ENCODE peak calls at places on chromosomes 2 and 18, in four cellular contexts. I is fibroblast of lung, H is vagina, R is mesendoderm. E is an unnamed sample.

GRCh38 chr2:71789556-71790219 is 336.3 kb downstream of the DYSF start:
- DNase-seq in R (peak; percentile 21), H (no peak), I (no peak), E (no peak)

GRCh38 chr2:95029898-95030341 is 4.4 kb downstream of the MAL start:
- DNase-seq in H (no peak), I (no peak), R (no peak), E (no peak)

GRCh38 chr2:237433920-237434319 is 20.0 kb upstream of the COL6A3 start:
- DNase-seq in H (no peak), R (no peak), I (no peak), E (no peak)

GRCh38 chr2:125405816-125406215 is 1250.1 kb upstream of the GYPC start:
- DNase-seq in I (peak; percentile 94), H (no peak), R (peak; percentile 84), E (no peak)

GRCh38 chr2:201813996-201814845 is 7.9 kb downstream of the CDK15 start:
- DNase-seq in I (peak; percentile 46), H (no peak), R (no peak), E (no peak)

GRCh38 chr2:242075683-242076082 is 206.2 kb downstream of the RTP5 start:
- DNase-seq in H (no peak), R (no peak), I (no peak), E (peak; percentile 43)

GRCh38 chr18:14937271-14937670 is 189.3 kb downstream of the ANKRD30B start:
- DNase-seq in H (no peak), R (no peak), I (no peak), E (no peak)

GRCh38 chr2:17947113-17947512 is 68.6 kb downstream of the KCNS3 start:
- DNase-seq in R (no peak), I (no peak), H (no peak), E (no peak)

GRCh38 chr2:119112770-119113488 is 45.6 kb downstream of the C1QL2 start:
- DNase-seq in H (peak; percentile 46), R (no peak), I (no peak), E (no peak)

GRCh38 chr2:12397861-12398260 is 318.9 kb upstream of the TRIB2 start:
- DNase-seq in R (no peak), I (no peak), H (no peak), E (no peak)

GRCh38 chr18:23203891-23204432 is 68.7 kb downstream of the CABLES1 start:
- DNase-seq in R (no peak), H (no peak), I (no peak), E (no peak)

GRCh38 chr18:38422216-38422615 is 856.6 kb upstream of the CELF4 start:
- DNase-seq in H (no peak), I (no peak), R (no peak), E (no peak)

GRCh38 chr2:128450211-128451015 is 131.7 kb upstream of the HS6ST1 start:
- DNase-seq in I (no peak), R (no peak), H (peak; percentile 84), E (no peak)

GRCh38 chr18:59123588-59124369 is 15.9 kb upstream of the SEC11C start:
- DNase-seq in I (peak; percentile 97), R (no peak), H (no peak), E (no peak)

GRCh38 chr2:125745514-125745913 is 910.4 kb upstream of the GYPC start:
- DNase-seq in R (peak; percentile 83), I (no peak), H (no peak), E (no peak)

GRCh38 chr2:95023222-95023597 is 2.3 kb upstream of the MAL start:
- DNase-seq in I (no peak), R (no peak), H (no peak), E (no peak)

GRCh38 chr18:4282954-4283353 is 172.2 kb downstream of the DLGAP1 start:
- DNase-seq in I (no peak), R (no peak), H (no peak), E (no peak)

GRCh38 chr2:133062946-133063345 is 392.9 kb upstream of the LYPD1 start:
- DNase-seq in H (no peak), I (peak; percentile 59), R (no peak), E (no peak)

GRCh38 chr2:69185807-69186206 is 172.8 kb downstream of the ANTXR1 start:
- DNase-seq in R (no peak), I (peak; percentile 48), H (no peak), E (no peak)

GRCh38 chr2:9191044-9191481 is 15.5 kb upstream of the ASAP2 start:
- DNase-seq in H (no peak), I (peak; percentile 98), R (peak; percentile 80), E (peak; percentile 90)

GRCh38 chr2:167253025-167253424 is 364.7 kb downstream of the XIRP2 start:
- DNase-seq in H (no peak), I (peak; percentile 74), R (no peak), E (no peak)

GRCh38 chr2:109239720-109240119 is 110.7 kb downstream of the SH3RF3 start:
- DNase-seq in R (peak; percentile 61), H (no peak), I (peak; percentile 86), E (no peak)

GRCh38 chr18:23523429-23524212 is 20.3 kb downstream of the RMC1 start:
- DNase-seq in H (no peak), I (peak; percentile 63), R (no peak), E (no peak)

GRCh38 chr2:173216668-173217067 is 138.0 kb upstream of the CDCA7 start:
- DNase-seq in R (no peak), I (no peak), H (no peak), E (no peak)

GRCh38 chr2:173214213-173214612 is 138.6 kb downstream of the MAP3K20 start:
- DNase-seq in R (no peak), I (no peak), H (no peak), E (no peak)

GRCh38 chr2:173217106-173217840 is 137.4 kb upstream of the CDCA7 start:
- DNase-seq in I (peak; percentile 58), H (no peak), R (no peak), E (no peak)

GRCh38 chr2:173215316-173215715 is 139.4 kb upstream of the CDCA7 start:
- DNase-seq in H (no peak), R (no peak), I (no peak), E (no peak)

GRCh38 chr2:173216055-173216454 is 138.6 kb upstream of the CDCA7 start:
- DNase-seq in H (no peak), R (no peak), I (no peak), E (no peak)
- H3K27ac ChIP-seq in H (no peak overlapping the region), R (no peak overlapping the region), I (no peak overlapping the region), E (no peak overlapping the region)

GRCh38 chr2:46135230-46135555 is 162.0 kb upstream of the EPAS1 start:
- DNase-seq in R (no peak), I (peak; percentile 37), H (no peak), E (no peak)
- H3K27ac ChIP-seq in R (no peak overlapping the region), I (no peak overlapping the region), H (no peak overlapping the region), E (no peak overlapping the region)

GRCh38 chr2:26075173-26075572 is 41.3 kb downstream of the RAB10 start:
- DNase-seq in I (no peak), H (no peak), R (no peak), E (no peak)
- H3K27ac ChIP-seq in I (no peak overlapping the region), H (no peak overlapping the region), R (no peak overlapping the region), E (no peak overlapping the region)

GRCh38 chr2:85276571-85277121 is 51.1 kb downstream of the TGOLN2 start:
- DNase-seq in H (no peak), I (no peak), R (no peak), E (no peak)
- H3K27ac ChIP-seq in H (peak overlapping the region; percentile 72), I (peak overlapping the region; percentile 69), R (no peak overlapping the region), E (no peak overlapping the region)

GRCh38 chr2:24885221-24886113 is 34.6 kb downstream of the ADCY3 start:
- DNase-seq in R (no peak), H (peak; percentile 92), I (no peak), E (no peak)
- H3K27ac ChIP-seq in R (no peak overlapping the region), H (peak overlapping the region; percentile 71), I (no peak overlapping the region), E (no peak overlapping the region)